ENCODE peak calls at places on chromosomes 6 and 20, in eight cellular contexts. One of them, this sample, is unnamed.

GRCh38 chr6:131807644-131808459 is at the start of gene ENPP1:
- DNase-seq in CD14-positive monocyte: no peak
- DNase-seq in IMR-90: peak; percentile 62
- DNase-seq in fibroblast of villous mesenchyme: peak; percentile 53
- DNase-seq in OCI-LY7: no peak
- DNase-seq in GM10248: peak; percentile 37
- DNase-seq in colonic mucosa: peak; percentile 82
- DNase-seq in HL-60: no peak
- DNase-seq in this sample: peak; percentile 80

GRCh38 chr6:67722861-67723261 is 912.2 kb upstream of the ADGRB3 start:
- DNase-seq in IMR-90: no peak
- DNase-seq in OCI-LY7: no peak
- DNase-seq in HL-60: no peak
- DNase-seq in GM10248: no peak
- DNase-seq in colonic mucosa: no peak
- DNase-seq in fibroblast of villous mesenchyme: no peak
- DNase-seq in CD14-positive monocyte: no peak
- DNase-seq in this sample: no peak

GRCh38 chr6:24455061-24455460 is 34.3 kb downstream of the GPLD1 start:
- DNase-seq in HL-60: no peak
- DNase-seq in colonic mucosa: no peak
- DNase-seq in fibroblast of villous mesenchyme: no peak
- DNase-seq in OCI-LY7: no peak
- DNase-seq in IMR-90: no peak
- DNase-seq in GM10248: no peak
- DNase-seq in CD14-positive monocyte: no peak
- DNase-seq in this sample: no peak

GRCh38 chr6:37600287-37600916 is 97.3 kb downstream of the MDGA1 start:
- DNase-seq in CD14-positive monocyte: no peak
- DNase-seq in fibroblast of villous mesenchyme: no peak
- DNase-seq in colonic mucosa: no peak
- DNase-seq in IMR-90: no peak
- DNase-seq in OCI-LY7: no peak
- DNase-seq in HL-60: no peak
- DNase-seq in GM10248: no peak
- DNase-seq in this sample: no peak

GRCh38 chr20:57657537-57658446 is 37.6 kb upstream of the ZBP1 start:
- DNase-seq in CD14-positive monocyte: no peak
- DNase-seq in IMR-90: no peak
- DNase-seq in OCI-LY7: peak; percentile 16
- DNase-seq in GM10248: peak; percentile 31
- DNase-seq in colonic mucosa: peak; percentile 46
- DNase-seq in HL-60: no peak
- DNase-seq in fibroblast of villous mesenchyme: no peak
- DNase-seq in this sample: no peak

GRCh38 chr6:149925974-149926777 is 3.3 kb upstream of the RAET1G start:
- DNase-seq in colonic mucosa: peak; percentile 97
- DNase-seq in CD14-positive monocyte: peak; percentile 68
- DNase-seq in fibroblast of villous mesenchyme: peak; percentile 73
- DNase-seq in GM10248: no peak
- DNase-seq in OCI-LY7: peak; percentile 75
- DNase-seq in IMR-90: peak; percentile 66
- DNase-seq in HL-60: peak; percentile 83
- DNase-seq in this sample: peak; percentile 68

GRCh38 chr6:27837636-27838512 is 74.3 kb downstream of the OR2B2 start:
- DNase-seq in GM10248: peak; percentile 89
- DNase-seq in CD14-positive monocyte: peak; percentile 83
- DNase-seq in colonic mucosa: peak; percentile 90
- DNase-seq in OCI-LY7: peak; percentile 99
- DNase-seq in HL-60: peak; percentile 96
- DNase-seq in IMR-90: peak; percentile 100
- DNase-seq in fibroblast of villous mesenchyme: peak; percentile 99
- DNase-seq in this sample: peak; percentile 99

GRCh38 chr6:161009991-161010390 is 18.4 kb downstream of the MAP3K4 start:
- DNase-seq in IMR-90: no peak
- DNase-seq in GM10248: no peak
- DNase-seq in colonic mucosa: no peak
- DNase-seq in HL-60: no peak
- DNase-seq in CD14-positive monocyte: no peak
- DNase-seq in OCI-LY7: no peak
- DNase-seq in fibroblast of villous mesenchyme: no peak
- DNase-seq in this sample: no peak

GRCh38 chr6:30821862-30822784 is 62.2 kb upstream of the DDR1 start:
- DNase-seq in IMR-90: no peak
- DNase-seq in HL-60: no peak
- DNase-seq in GM10248: peak; percentile 53
- DNase-seq in OCI-LY7: peak; percentile 62
- DNase-seq in fibroblast of villous mesenchyme: peak; percentile 59
- DNase-seq in colonic mucosa: no peak
- DNase-seq in CD14-positive monocyte: no peak
- DNase-seq in this sample: peak; percentile 51

GRCh38 chr6:168131464-168132415 is 52.7 kb upstream of the FRMD1 start:
- DNase-seq in IMR-90: no peak
- DNase-seq in colonic mucosa: peak; percentile 11
- DNase-seq in OCI-LY7: no peak
- DNase-seq in HL-60: no peak
- DNase-seq in CD14-positive monocyte: no peak
- DNase-seq in GM10248: no peak
- DNase-seq in fibroblast of villous mesenchyme: no peak
- DNase-seq in this sample: no peak

GRCh38 chr6:56866917-56867522 is 87.9 kb upstream of the BEND6 start:
- DNase-seq in HL-60: no peak
- DNase-seq in CD14-positive monocyte: no peak
- DNase-seq in GM10248: no peak
- DNase-seq in IMR-90: peak; percentile 50
- DNase-seq in fibroblast of villous mesenchyme: peak; percentile 77
- DNase-seq in colonic mucosa: no peak
- DNase-seq in OCI-LY7: no peak
- DNase-seq in this sample: no peak

GRCh38 chr6:145323652-145324051 is 411.7 kb downstream of the EPM2A start:
- DNase-seq in IMR-90: no peak
- DNase-seq in GM10248: no peak
- DNase-seq in colonic mucosa: no peak
- DNase-seq in fibroblast of villous mesenchyme: no peak
- DNase-seq in CD14-positive monocyte: no peak
- DNase-seq in HL-60: no peak
- DNase-seq in OCI-LY7: no peak
- DNase-seq in this sample: no peak

GRCh38 chr20:50561379-50562078 is 51.3 kb downstream of the PTPN1 start:
- DNase-seq in CD14-positive monocyte: no peak
- DNase-seq in fibroblast of villous mesenchyme: peak; percentile 98
- DNase-seq in OCI-LY7: no peak
- DNase-seq in colonic mucosa: no peak
- DNase-seq in HL-60: no peak
- DNase-seq in IMR-90: peak; percentile 99
- DNase-seq in GM10248: no peak
- DNase-seq in this sample: peak; percentile 89

GRCh38 chr6:149077208-149077607 is 240.3 kb upstream of the TAB2 start:
- DNase-seq in GM10248: no peak
- DNase-seq in HL-60: no peak
- DNase-seq in fibroblast of villous mesenchyme: peak; percentile 50
- DNase-seq in IMR-90: peak; percentile 92
- DNase-seq in OCI-LY7: no peak
- DNase-seq in colonic mucosa: no peak
- DNase-seq in CD14-positive monocyte: no peak
- DNase-seq in this sample: peak; percentile 57

GRCh38 chr20:478010-478948 is 15.9 kb upstream of the TBC1D20 start:
- DNase-seq in IMR-90: peak; percentile 87
- DNase-seq in GM10248: no peak
- DNase-seq in CD14-positive monocyte: no peak
- DNase-seq in HL-60: no peak
- DNase-seq in colonic mucosa: no peak
- DNase-seq in fibroblast of villous mesenchyme: peak; percentile 69
- DNase-seq in OCI-LY7: no peak
- DNase-seq in this sample: peak; percentile 76

GRCh38 chr20:37940161-37940560 is 37.2 kb downstream of the VSTM2L start:
- DNase-seq in OCI-LY7: no peak
- DNase-seq in GM10248: no peak
- DNase-seq in fibroblast of villous mesenchyme: no peak
- DNase-seq in IMR-90: no peak
- DNase-seq in HL-60: no peak
- DNase-seq in CD14-positive monocyte: no peak
- DNase-seq in colonic mucosa: no peak
- DNase-seq in this sample: no peak

GRCh38 chr6:44624226-44624625 is 236.7 kb downstream of the CDC5L start:
- DNase-seq in fibroblast of villous mesenchyme: no peak
- DNase-seq in CD14-positive monocyte: no peak
- DNase-seq in OCI-LY7: no peak
- DNase-seq in GM10248: no peak
- DNase-seq in HL-60: no peak
- DNase-seq in colonic mucosa: no peak
- DNase-seq in IMR-90: no peak
- DNase-seq in this sample: no peak

GRCh38 chr20:17043323-17043722 is 183.5 kb upstream of the PCSK2 start:
- DNase-seq in HL-60: no peak
- DNase-seq in IMR-90: no peak
- DNase-seq in CD14-positive monocyte: no peak
- DNase-seq in fibroblast of villous mesenchyme: no peak
- DNase-seq in colonic mucosa: no peak
- DNase-seq in GM10248: no peak
- DNase-seq in OCI-LY7: no peak
- DNase-seq in this sample: no peak
- TF ChIP-seq CTCF in HL-60: no peak
- TF ChIP-seq CTCF in IMR-90: no peak
- TF ChIP-seq CTCF in CD14-positive monocyte: no peak
- TF ChIP-seq CTCF in fibroblast of villous mesenchyme: no peak
- TF ChIP-seq CTCF in colonic mucosa: no peak
- TF ChIP-seq CTCF in GM10248: no peak
- TF ChIP-seq CTCF in OCI-LY7: no peak
- TF ChIP-seq CTCF in this sample: no peak

DNA sequence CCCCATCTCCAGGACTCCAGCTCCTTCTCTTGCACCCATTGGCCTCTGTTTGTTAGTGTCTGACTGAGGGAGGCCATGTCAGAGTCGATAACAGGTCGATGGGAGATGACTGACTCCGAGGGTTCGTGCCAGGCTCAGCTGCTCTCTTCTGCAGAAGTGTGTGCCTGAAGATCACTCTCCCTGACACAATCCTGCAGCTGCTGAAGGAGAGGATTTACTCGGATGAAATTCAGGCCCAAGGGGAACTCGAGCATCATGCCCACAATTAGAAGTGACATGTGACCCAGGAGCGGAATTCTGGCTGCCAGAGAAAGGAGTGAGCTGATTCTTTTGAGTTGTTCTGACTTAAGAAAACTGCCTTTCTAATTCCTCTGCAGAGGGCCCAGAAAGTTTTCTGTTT is 318.2 kb downstream of the MAFB start:
- DNase-seq in OCI-LY7: no peak
- DNase-seq in colonic mucosa: no peak
- DNase-seq in HL-60: no peak
- DNase-seq in fibroblast of villous mesenchyme: no peak
- DNase-seq in CD14-positive monocyte: no peak
- DNase-seq in GM10248: no peak
- DNase-seq in IMR-90: no peak
- DNase-seq in this sample: no peak
- TF ChIP-seq CTCF in OCI-LY7: no peak
- TF ChIP-seq CTCF in colonic mucosa: no peak
- TF ChIP-seq CTCF in HL-60: no peak
- TF ChIP-seq CTCF in fibroblast of villous mesenchyme: no peak
- TF ChIP-seq CTCF in CD14-positive monocyte: no peak
- TF ChIP-seq CTCF in GM10248: no peak
- TF ChIP-seq CTCF in IMR-90: no peak
- TF ChIP-seq CTCF in this sample: no peak

DNA sequence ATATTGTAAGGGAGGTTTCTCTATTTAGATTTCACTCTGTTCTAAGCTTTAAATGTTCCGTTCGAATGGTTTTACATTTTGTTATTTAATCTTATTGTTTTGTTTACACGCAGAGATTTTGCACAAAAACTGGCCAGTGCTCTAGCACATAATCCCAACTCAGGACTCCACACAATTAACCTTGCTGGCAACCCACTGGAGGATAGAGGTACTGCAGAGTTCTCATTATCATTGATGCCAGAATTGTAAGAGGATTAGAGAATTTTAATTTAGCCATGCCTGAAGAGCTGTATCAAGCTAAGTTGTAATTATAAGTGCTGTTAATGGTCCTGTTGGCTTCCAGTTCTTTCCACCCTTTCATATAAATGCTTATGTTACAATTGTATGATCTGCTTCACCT is 179.7 kb upstream of the SCGN start:
- DNase-seq in fibroblast of villous mesenchyme: no peak
- DNase-seq in colonic mucosa: no peak
- DNase-seq in GM10248: no peak
- DNase-seq in HL-60: no peak
- DNase-seq in OCI-LY7: no peak
- DNase-seq in IMR-90: no peak
- DNase-seq in CD14-positive monocyte: no peak
- DNase-seq in this sample: no peak
- TF ChIP-seq CTCF in fibroblast of villous mesenchyme: peak; percentile 25
- TF ChIP-seq CTCF in colonic mucosa: no peak
- TF ChIP-seq CTCF in GM10248: no peak
- TF ChIP-seq CTCF in HL-60: no peak
- TF ChIP-seq CTCF in OCI-LY7: peak; percentile 54
- TF ChIP-seq CTCF in IMR-90: peak; percentile 11
- TF ChIP-seq CTCF in CD14-positive monocyte: peak; percentile 25
- TF ChIP-seq CTCF in this sample: peak; percentile 11

GRCh38 chr6:89311853-89312531 is 3.1 kb downstream of the GABRR2 start:
- DNase-seq in colonic mucosa: peak; percentile 56
- DNase-seq in IMR-90: peak; percentile 54
- DNase-seq in fibroblast of villous mesenchyme: peak; percentile 45
- DNase-seq in CD14-positive monocyte: no peak
- DNase-seq in GM10248: no peak
- DNase-seq in OCI-LY7: peak; percentile 29
- DNase-seq in HL-60: peak; percentile 48
- DNase-seq in this sample: peak; percentile 72
- TF ChIP-seq CTCF in colonic mucosa: no peak
- TF ChIP-seq CTCF in IMR-90: peak; percentile 37
- TF ChIP-seq CTCF in fibroblast of villous mesenchyme: peak; percentile 58
- TF ChIP-seq CTCF in CD14-positive monocyte: no peak
- TF ChIP-seq CTCF in GM10248: no peak
- TF ChIP-seq CTCF in OCI-LY7: peak; percentile 78
- TF ChIP-seq CTCF in HL-60: no peak
- TF ChIP-seq CTCF in this sample: peak; percentile 65

This sample was measured in AG10803.